ENCODE peak calls at places on chromosome 1, in five cellular contexts. One of them, this sample, is unnamed.

GRCh38 chr1:6199298-6200187 is at the start of gene RPL22:
- DNase-seq in GM13977: peak
- DNase-seq in suprapubic skin: peak
- DNase-seq in cardiac muscle cell: peak
- DNase-seq in nephron progenitor cell: peak
- DNase-seq in this sample: peak

GRCh38 chr1:192904438-192904895 is 95.6 kb downstream of the RGS2 start:
- DNase-seq in GM13977: no peak
- DNase-seq in suprapubic skin: no peak
- DNase-seq in cardiac muscle cell: peak
- DNase-seq in nephron progenitor cell: no peak
- DNase-seq in this sample: peak

GRCh38 chr1:15833842-15834405 is 13.6 kb upstream of the SPEN start:
- DNase-seq in GM13977: no peak
- DNase-seq in suprapubic skin: no peak
- DNase-seq in cardiac muscle cell: no peak
- DNase-seq in nephron progenitor cell: no peak
- DNase-seq in this sample: no peak

GRCh38 chr1:55069280-55069679 is 29.9 kb downstream of the PCSK9 start:
- DNase-seq in GM13977: no peak
- DNase-seq in suprapubic skin: no peak
- DNase-seq in cardiac muscle cell: no peak
- DNase-seq in nephron progenitor cell: no peak
- DNase-seq in this sample: no peak

GRCh38 chr1:2580691-2581090 is 5.9 kb upstream of the PRXL2B start:
- DNase-seq in GM13977: no peak
- DNase-seq in suprapubic skin: no peak
- DNase-seq in cardiac muscle cell: no peak
- DNase-seq in nephron progenitor cell: no peak
- DNase-seq in this sample: no peak

GRCh38 chr1:183467687-183468086 is 4.6 kb upstream of the SMG7 start:
- DNase-seq in GM13977: no peak
- DNase-seq in suprapubic skin: no peak
- DNase-seq in cardiac muscle cell: no peak
- DNase-seq in nephron progenitor cell: no peak
- DNase-seq in this sample: no peak

GRCh38 chr1:168266644-168267186 is 14.0 kb upstream of the TBX19 start:
- DNase-seq in GM13977: no peak
- DNase-seq in suprapubic skin: no peak
- DNase-seq in cardiac muscle cell: peak
- DNase-seq in nephron progenitor cell: no peak
- DNase-seq in this sample: no peak

GRCh38 chr1:21921100-21921875 is 15.8 kb downstream of the HSPG2 start:
- DNase-seq in GM13977: no peak
- DNase-seq in suprapubic skin: no peak
- DNase-seq in cardiac muscle cell: no peak
- DNase-seq in nephron progenitor cell: peak
- DNase-seq in this sample: no peak

GRCh38 chr1:85611856-85612255 is 31.3 kb downstream of the CCN1 start:
- DNase-seq in GM13977: no peak
- DNase-seq in suprapubic skin: peak
- DNase-seq in cardiac muscle cell: peak
- DNase-seq in nephron progenitor cell: no peak
- DNase-seq in this sample: peak

GRCh38 chr1:228341814-228342626 is 64.6 kb downstream of the TRIM11 start:
- DNase-seq in GM13977: no peak
- DNase-seq in suprapubic skin: peak
- DNase-seq in cardiac muscle cell: no peak
- DNase-seq in nephron progenitor cell: peak
- DNase-seq in this sample: peak

GRCh38 chr1:183022202-183023145 is 746 bp upstream of the LAMC1 start:
- DNase-seq in GM13977: peak
- DNase-seq in suprapubic skin: peak
- DNase-seq in cardiac muscle cell: peak
- DNase-seq in nephron progenitor cell: peak
- DNase-seq in this sample: peak

GRCh38 chr1:185238447-185238846 is 78.6 kb downstream of the IVNS1ABP start:
- DNase-seq in GM13977: no peak
- DNase-seq in suprapubic skin: no peak
- DNase-seq in cardiac muscle cell: peak
- DNase-seq in nephron progenitor cell: no peak
- DNase-seq in this sample: no peak

GRCh38 chr1:177181280-177181630 is 10.5 kb downstream of the BRINP2 start:
- DNase-seq in GM13977: no peak
- DNase-seq in suprapubic skin: no peak
- DNase-seq in cardiac muscle cell: no peak
- DNase-seq in nephron progenitor cell: no peak
- DNase-seq in this sample: no peak

GRCh38 chr1:15368888-15369287 is 40.8 kb upstream of the EFHD2 start:
- DNase-seq in GM13977: no peak
- DNase-seq in suprapubic skin: no peak
- DNase-seq in cardiac muscle cell: no peak
- DNase-seq in nephron progenitor cell: no peak
- DNase-seq in this sample: no peak

GRCh38 chr1:185862235-185862634 is 128.0 kb downstream of the HMCN1 start:
- DNase-seq in GM13977: no peak
- DNase-seq in suprapubic skin: no peak
- DNase-seq in cardiac muscle cell: peak
- DNase-seq in nephron progenitor cell: no peak
- DNase-seq in this sample: no peak

GRCh38 chr1:46301406-46302090 is 1.9 kb downstream of the LRRC41 start:
- DNase-seq in GM13977: no peak
- DNase-seq in suprapubic skin: peak
- DNase-seq in cardiac muscle cell: peak
- DNase-seq in nephron progenitor cell: peak
- DNase-seq in this sample: no peak

GRCh38 chr1:8752411-8752810 is 65.0 kb downstream of the RERE start:
- DNase-seq in GM13977: no peak
- DNase-seq in suprapubic skin: no peak
- DNase-seq in cardiac muscle cell: no peak
- DNase-seq in nephron progenitor cell: no peak
- DNase-seq in this sample: no peak

GRCh38 chr1:1059494-1060280 is 14.4 kb downstream of the RNF223 start:
- DNase-seq in GM13977: peak
- DNase-seq in suprapubic skin: peak
- DNase-seq in cardiac muscle cell: peak
- DNase-seq in nephron progenitor cell: peak
- DNase-seq in this sample: peak

GRCh38 chr1:1061682-1062363 is 12.3 kb downstream of the RNF223 start:
- DNase-seq in GM13977: no peak
- DNase-seq in suprapubic skin: no peak
- DNase-seq in cardiac muscle cell: no peak
- DNase-seq in nephron progenitor cell: no peak
- DNase-seq in this sample: no peak

GRCh38 chr1:1058088-1058905 is 15.8 kb downstream of the RNF223 start:
- DNase-seq in GM13977: no peak
- DNase-seq in suprapubic skin: no peak
- DNase-seq in cardiac muscle cell: no peak
- DNase-seq in nephron progenitor cell: no peak
- DNase-seq in this sample: peak

GRCh38 chr1:1060281-1061000 is 13.7 kb downstream of the RNF223 start:
- DNase-seq in GM13977: no peak
- DNase-seq in suprapubic skin: no peak
- DNase-seq in cardiac muscle cell: no peak
- DNase-seq in nephron progenitor cell: no peak
- DNase-seq in this sample: no peak

DNA sequence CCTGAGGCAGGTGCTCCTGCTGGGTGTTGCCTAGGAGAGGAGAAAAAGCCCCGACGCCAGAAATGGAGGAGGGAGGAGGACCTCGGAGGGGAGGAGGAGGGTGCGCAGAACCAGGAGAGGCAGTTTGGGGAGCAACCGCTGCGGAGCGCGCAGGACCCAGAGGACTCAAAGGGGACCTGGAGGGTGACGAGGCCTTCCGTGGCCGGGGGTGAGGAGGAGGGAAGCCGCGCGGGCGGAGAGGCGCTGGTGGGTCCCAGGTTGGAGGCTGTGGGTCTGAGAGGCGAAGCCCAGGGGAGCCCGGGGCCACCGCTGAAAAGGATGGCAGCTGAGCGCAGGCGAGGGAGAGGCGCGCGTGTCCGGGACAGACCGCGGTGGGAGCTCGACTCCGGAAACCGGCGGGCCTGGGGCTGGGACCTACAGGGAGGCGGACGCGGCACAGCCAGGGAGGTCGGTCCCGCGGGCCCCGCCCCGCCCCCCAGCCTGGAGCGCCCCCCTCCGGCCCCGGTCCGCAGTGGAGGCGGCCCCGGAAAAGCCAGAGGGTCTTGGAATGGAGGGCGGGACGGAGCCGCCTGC is 15.1 kb downstream of the RNF223 start:
- DNase-seq in GM13977: no peak
- DNase-seq in suprapubic skin: no peak
- DNase-seq in cardiac muscle cell: peak
- DNase-seq in nephron progenitor cell: no peak
- DNase-seq in this sample: peak
- TF ChIP-seq CTCF in GM13977: peak
- TF ChIP-seq CTCF in suprapubic skin: no peak
- TF ChIP-seq CTCF in cardiac muscle cell: no peak
- TF ChIP-seq CTCF in nephron progenitor cell: peak
- TF ChIP-seq CTCF in this sample: peak

DNA sequence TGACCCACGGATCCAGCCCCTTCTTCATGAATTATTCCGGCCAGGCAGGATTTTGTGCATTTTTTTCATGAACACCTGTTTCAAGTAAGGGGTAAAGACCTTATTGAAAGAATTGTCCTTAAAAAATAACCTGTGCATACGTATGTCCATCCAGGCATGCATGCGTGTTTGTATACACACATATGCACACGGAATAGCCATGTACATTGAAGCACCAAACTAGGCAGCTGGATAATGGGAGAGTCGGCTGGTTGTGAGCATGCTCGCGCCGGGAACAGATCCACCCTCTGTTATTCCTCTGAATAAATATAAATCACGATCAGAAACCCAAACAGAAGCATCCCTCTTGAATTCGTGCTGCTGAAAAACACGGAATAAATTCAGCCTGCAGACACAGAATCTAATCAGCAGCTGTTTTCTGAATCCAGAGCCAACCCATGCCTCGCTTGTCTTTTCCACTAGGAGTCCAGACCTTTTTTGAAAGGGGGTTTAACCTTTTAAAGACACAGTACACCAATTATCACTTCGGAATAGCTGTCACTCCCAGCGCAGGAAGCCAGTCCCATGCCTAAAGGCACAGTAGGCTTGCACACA is at the start of gene HIVEP3:
- DNase-seq in GM13977: no peak
- DNase-seq in suprapubic skin: no peak
- DNase-seq in cardiac muscle cell: peak
- DNase-seq in nephron progenitor cell: no peak
- DNase-seq in this sample: no peak
- TF ChIP-seq CTCF in GM13977: no peak
- TF ChIP-seq CTCF in suprapubic skin: no peak
- TF ChIP-seq CTCF in cardiac muscle cell: peak
- TF ChIP-seq CTCF in nephron progenitor cell: no peak
- TF ChIP-seq CTCF in this sample: no peak

GRCh38 chr1:37697090-37697489 is 4.8 kb downstream of the CDCA8 start:
- DNase-seq in GM13977: no peak
- DNase-seq in suprapubic skin: no peak
- DNase-seq in cardiac muscle cell: no peak
- DNase-seq in nephron progenitor cell: no peak
- DNase-seq in this sample: no peak

GRCh38 chr1:37692834-37693175 is 489 bp downstream of the CDCA8 start:
- DNase-seq in GM13977: no peak
- DNase-seq in suprapubic skin: no peak
- DNase-seq in cardiac muscle cell: no peak
- DNase-seq in nephron progenitor cell: no peak
- DNase-seq in this sample: no peak

GRCh38 chr1:37685722-37686121 is 6.6 kb upstream of the CDCA8 start:
- DNase-seq in GM13977: no peak
- DNase-seq in suprapubic skin: no peak
- DNase-seq in cardiac muscle cell: no peak
- DNase-seq in nephron progenitor cell: no peak
- DNase-seq in this sample: no peak

GRCh38 chr1:37692078-37692833 is at the start of gene CDCA8:
- DNase-seq in GM13977: peak
- DNase-seq in suprapubic skin: peak
- DNase-seq in cardiac muscle cell: peak
- DNase-seq in nephron progenitor cell: peak
- DNase-seq in this sample: peak

DNA sequence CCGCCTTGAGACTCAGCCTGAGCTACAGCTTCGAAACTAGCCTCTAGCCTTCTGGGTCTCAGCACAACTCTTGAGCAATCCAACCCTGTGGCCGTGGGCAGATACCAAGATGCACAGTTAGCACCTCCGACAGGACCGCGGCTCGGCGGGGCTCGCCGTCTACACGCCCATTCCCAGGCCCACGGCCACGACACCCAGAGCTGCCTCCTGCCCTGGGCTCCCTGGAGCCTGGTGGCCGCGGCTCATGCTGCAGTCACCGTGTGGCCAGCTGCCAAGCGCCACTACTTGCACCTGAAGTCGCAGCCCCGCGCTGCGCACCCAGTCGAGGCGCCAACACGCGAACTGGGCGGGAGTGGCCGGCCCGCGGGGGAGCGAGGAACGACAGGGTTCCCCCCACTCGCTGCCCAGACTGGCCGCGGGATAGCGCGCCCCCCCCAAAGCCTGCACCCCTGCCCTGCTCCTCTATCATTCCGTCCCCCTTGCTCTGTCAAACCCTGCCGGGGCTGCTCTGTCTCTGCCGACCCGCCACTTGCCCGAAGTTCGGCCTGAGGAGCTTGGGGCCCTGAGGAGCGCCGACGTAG is 729 bp upstream of the CDCA8 start:
- DNase-seq in GM13977: peak
- DNase-seq in suprapubic skin: no peak
- DNase-seq in cardiac muscle cell: peak
- DNase-seq in nephron progenitor cell: no peak
- DNase-seq in this sample: peak
- TF ChIP-seq CTCF in GM13977: no peak
- TF ChIP-seq CTCF in suprapubic skin: no peak
- TF ChIP-seq CTCF in cardiac muscle cell: no peak
- TF ChIP-seq CTCF in nephron progenitor cell: no peak
- TF ChIP-seq CTCF in this sample: no peak

GRCh38 chr1:164777518-164777917 is 218.5 kb downstream of the PBX1 start:
- DNase-seq in GM13977: no peak
- DNase-seq in suprapubic skin: no peak
- DNase-seq in cardiac muscle cell: no peak
- DNase-seq in nephron progenitor cell: no peak
- DNase-seq in this sample: no peak

GRCh38 chr1:164780863-164781262 is 221.9 kb downstream of the PBX1 start:
- DNase-seq in GM13977: no peak
- DNase-seq in suprapubic skin: no peak
- DNase-seq in cardiac muscle cell: peak
- DNase-seq in nephron progenitor cell: no peak
- DNase-seq in this sample: no peak

GRCh38 chr1:164781980-164782379 is 223.0 kb downstream of the PBX1 start:
- DNase-seq in GM13977: no peak
- DNase-seq in suprapubic skin: no peak
- DNase-seq in cardiac muscle cell: no peak
- DNase-seq in nephron progenitor cell: no peak
- DNase-seq in this sample: no peak

GRCh38 chr1:164780111-164780510 is 221.1 kb downstream of the PBX1 start:
- DNase-seq in GM13977: no peak
- DNase-seq in suprapubic skin: no peak
- DNase-seq in cardiac muscle cell: no peak
- DNase-seq in nephron progenitor cell: no peak
- DNase-seq in this sample: no peak

DNA sequence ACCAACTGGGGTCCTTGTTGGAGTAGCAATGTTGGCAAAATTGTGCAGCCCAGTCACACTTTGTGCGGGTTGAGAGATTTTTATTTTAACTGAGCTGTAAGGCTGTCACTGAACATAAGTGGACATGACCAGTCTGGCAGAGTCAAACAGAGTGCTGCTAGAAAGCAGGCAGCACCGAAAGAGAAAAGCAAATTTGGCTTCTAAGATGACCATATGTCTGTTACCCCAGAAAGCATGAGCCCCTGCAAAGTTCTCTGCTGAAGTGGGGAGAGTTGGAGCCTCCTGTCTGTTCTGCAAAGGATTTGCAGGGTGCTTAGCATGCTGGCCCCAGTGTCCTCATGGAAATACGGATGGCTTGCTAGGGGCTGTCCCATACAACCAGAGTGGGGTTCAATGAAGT is 220.4 kb downstream of the PBX1 start:
- DNase-seq in GM13977: no peak
- DNase-seq in suprapubic skin: no peak
- DNase-seq in cardiac muscle cell: no peak
- DNase-seq in nephron progenitor cell: no peak
- DNase-seq in this sample: no peak
- TF ChIP-seq CTCF in GM13977: no peak
- TF ChIP-seq CTCF in suprapubic skin: no peak
- TF ChIP-seq CTCF in cardiac muscle cell: no peak
- TF ChIP-seq CTCF in nephron progenitor cell: no peak
- TF ChIP-seq CTCF in this sample: no peak

This sample was measured in Calu3.